ENCODE peak calls at places on chromosomes 3 and 15, in seven cellular contexts. E is transverse colon; O is PC-3; J is A673; C is aorta; N is upper lobe of right lung; X is CD8-positive, alpha-beta T cell. I is an unnamed sample. For H3K4me1, the result is how much of the 10 kb centered on the place peaks cover.

GRCh38 chr3:65006300-65006739 is 318.5 kb upstream of the ADAMTS9 start:
- DNase-seq in E (no peak), O (no peak), J (peak), C (no peak), N (no peak), X (no peak), I (no peak)

GRCh38 chr15:88394553-88395159 is 72.5 kb downstream of the MRPL46 start:
- DNase-seq in E (no peak), O (no peak), J (no peak), C (no peak), N (no peak), X (no peak), I (no peak)

GRCh38 chr3:16174976-16175901 is 759 bp downstream of the GALNT15 start:
- DNase-seq in E (no peak), O (no peak), J (no peak), C (no peak), N (no peak), X (no peak), I (no peak)

GRCh38 chr3:122890077-122890484 is 95.2 kb downstream of the SLC49A4 start:
- DNase-seq in E (peak), O (peak), J (peak), C (no peak), N (no peak), X (no peak), I (peak)

GRCh38 chr15:100762913-100763627 is 116.6 kb upstream of the ALDH1A3 start:
- DNase-seq in E (no peak), O (no peak), J (no peak), C (peak), N (peak), X (no peak), I (no peak)

GRCh38 chr3:16402451-16402850 is 111.0 kb downstream of the RFTN1 start:
- DNase-seq in E (no peak), O (peak), J (no peak), C (no peak), N (no peak), X (no peak), I (no peak)

GRCh38 chr15:46956456-46956855 is 760.8 kb upstream of the SEMA6D start:
- DNase-seq in E (no peak), O (no peak), J (no peak), C (no peak), N (no peak), X (no peak), I (no peak)

GRCh38 chr3:173778246-173778645 is 380.7 kb downstream of the NLGN1 start:
- DNase-seq in E (no peak), O (no peak), J (no peak), C (no peak), N (no peak), X (no peak), I (no peak)

GRCh38 chr15:36757189-36757814 is 177.9 kb downstream of the CDIN1 start:
- DNase-seq in E (no peak), O (peak), J (no peak), C (no peak), N (no peak), X (no peak), I (no peak)

GRCh38 chr3:185823280-185824044 is 1.4 kb downstream of the IGF2BP2 start:
- DNase-seq in E (peak), O (peak), J (peak), C (peak), N (peak), X (no peak), I (peak)

GRCh38 chr3:65888980-65889706 is 149.6 kb downstream of the MAGI1 start:
- DNase-seq in E (no peak), O (peak), J (peak), C (no peak), N (no peak), X (no peak), I (peak)

GRCh38 chr3:67077656-67078055 is 79.5 kb downstream of the KBTBD8 start:
- DNase-seq in E (no peak), O (no peak), J (no peak), C (no peak), N (no peak), X (no peak), I (no peak)

GRCh38 chr15:43249699-43250203 is 17.0 kb downstream of the TGM5 start:
- DNase-seq in E (no peak), O (peak), J (no peak), C (no peak), N (no peak), X (no peak), I (no peak)

GRCh38 chr15:48974865-48975264 is 11.1 kb upstream of the SHC4 start:
- DNase-seq in E (no peak), O (no peak), J (peak), C (no peak), N (no peak), X (no peak), I (no peak)

GRCh38 chr3:191379473-191379872 is 49.1 kb upstream of the UTS2B start:
- DNase-seq in E (no peak), O (no peak), J (no peak), C (no peak), N (no peak), X (no peak), I (no peak)

GRCh38 chr3:123353852-123354238 is 95.0 kb downstream of the ADCY5 start:
- DNase-seq in E (no peak), O (peak), J (no peak), C (no peak), N (no peak), X (no peak), I (no peak)

GRCh38 chr15:52529289-52529929 is 729 bp upstream of the MYO5A start:
- DNase-seq in E (peak), O (no peak), J (no peak), C (no peak), N (no peak), X (no peak), I (peak)

GRCh38 chr3:157502916-157503620 is at the start of gene VEPH1:
- DNase-seq in E (peak), O (no peak), J (no peak), C (no peak), N (peak), X (no peak), I (peak)

DNA sequence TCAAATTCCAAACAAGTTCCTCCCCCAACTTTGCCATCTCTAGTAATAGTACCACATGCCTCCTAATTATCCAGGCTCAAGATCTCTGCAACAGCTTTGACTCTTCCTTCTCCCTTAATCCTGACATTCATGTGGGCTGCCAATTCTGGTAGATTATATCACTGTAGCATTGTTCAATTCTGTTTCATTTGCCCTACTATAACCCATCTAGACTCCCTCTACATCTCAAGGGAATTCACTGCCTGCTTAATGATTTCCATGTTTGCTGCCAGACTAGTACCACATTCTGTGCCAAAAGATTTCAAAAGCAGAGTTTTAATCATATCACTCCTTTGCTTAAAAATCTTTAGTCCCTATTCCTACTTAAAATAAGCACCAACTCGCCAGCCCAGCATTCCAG is 34.6 kb upstream of the PPIB start:
- DNase-seq in E (no peak), O (no peak), J (peak), C (no peak), N (no peak), X (no peak), I (no peak)
- H3K27ac ChIP-seq in E (no peak), O (no peak), J (peak), C (no peak), N (no peak), X (no peak), I (no peak)

DNA sequence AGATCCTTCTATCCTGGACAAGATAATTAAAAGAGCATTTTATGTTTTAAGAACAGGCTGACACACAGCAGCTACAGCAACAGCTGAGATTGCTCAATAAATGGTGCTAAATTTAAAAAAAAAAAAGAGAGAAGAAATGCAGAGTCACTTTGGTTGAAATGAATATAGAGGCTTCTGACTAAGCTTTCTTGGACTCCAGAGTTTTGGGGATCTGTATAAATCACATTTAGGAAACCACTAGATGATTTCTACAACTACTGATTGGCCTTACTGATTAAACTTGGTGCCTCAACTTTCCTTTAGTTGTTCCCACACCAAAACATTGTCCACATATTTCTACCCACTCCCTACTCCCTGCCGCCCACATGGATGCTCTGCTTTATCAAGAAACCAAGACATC is 132.9 kb upstream of the ZBTB20 start:
- DNase-seq in E (no peak), O (no peak), J (no peak), C (no peak), N (no peak), X (no peak), I (no peak)
- H3K4me1 ChIP-seq in E (under half), O (under half), J (under half), C (under half), N (under half), X (under half), I (under half)

GRCh38 chr15:76161153-76162049 is 101.6 kb downstream of the TMEM266 start:
- DNase-seq in E (no peak), O (no peak), J (no peak), C (no peak), N (no peak), X (no peak), I (no peak)
- H3K27ac ChIP-seq in E (no peak), O (no peak), J (no peak), C (no peak), N (no peak), X (no peak), I (no peak)

DNA sequence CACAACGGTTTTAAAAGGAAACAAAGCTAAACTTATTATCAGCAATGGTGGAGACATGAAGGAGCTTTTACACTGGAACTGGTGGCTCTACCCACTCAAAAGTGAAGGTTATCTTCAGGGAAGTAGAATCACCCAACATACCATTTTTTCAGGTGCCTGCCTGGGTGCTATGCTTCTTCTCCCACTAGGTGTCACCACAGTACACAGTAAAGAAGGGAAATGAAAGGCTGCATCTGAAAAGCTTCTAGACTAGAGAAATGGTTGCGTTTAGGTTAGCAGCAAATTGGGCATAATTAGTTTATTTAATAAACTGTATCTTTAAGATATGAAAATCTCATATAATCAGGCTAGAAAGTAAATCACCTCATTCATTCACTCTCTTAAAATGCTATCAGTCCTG is 47.0 kb upstream of the SELENOK start:
- DNase-seq in E (peak), O (peak), J (peak), C (no peak), N (no peak), X (peak), I (peak)
- H3K4me1 ChIP-seq in E (under half), O (under half), J (under half), C (under half), N (under half), X (under half), I (under half)

GRCh38 chr3:184461219-184461618 is 81.4 kb downstream of the CHRD start:
- DNase-seq in E (no peak), O (no peak), J (no peak), C (no peak), N (peak), X (no peak), I (no peak)
- H3K27ac ChIP-seq in E (no peak), O (no peak), J (no peak), C (no peak), N (no peak), X (no peak), I (no peak)

GRCh38 chr15:64836023-64836536 is 5.6 kb upstream of the PLEKHO2 start:
- DNase-seq in E (no peak), O (no peak), J (no peak), C (no peak), N (no peak), X (no peak), I (no peak)
- H3K4me1 ChIP-seq in E (under half), O (under half), J (under half), C (under half), N (under half), X (half or more), I (under half)

GRCh38 chr3:170056710-170057454 is 19.1 kb downstream of the GPR160 start:
- DNase-seq in E (no peak), O (no peak), J (no peak), C (no peak), N (no peak), X (no peak), I (no peak)
- H3K27ac ChIP-seq in E (no peak), O (no peak), J (no peak), C (no peak), N (no peak), X (no peak), I (no peak)

GRCh38 chr3:187973977-187974856 is 179.7 kb upstream of the LPP start:
- DNase-seq in E (no peak), O (no peak), J (no peak), C (no peak), N (no peak), X (no peak), I (no peak)
- H3K4me1 ChIP-seq in E (under half), O (under half), J (under half), C (under half), N (under half), X (under half), I (under half)

GRCh38 chr3:47613723-47614122 is 35.1 kb upstream of the CSPG5 start:
- DNase-seq in E (no peak), O (no peak), J (no peak), C (no peak), N (no peak), X (no peak), I (no peak)
- H3K27ac ChIP-seq in E (no peak), O (no peak), J (peak), C (peak), N (no peak), X (no peak), I (no peak)

GRCh38 chr15:70795311-70795665 is 31.9 kb upstream of the UACA start:
- DNase-seq in E (no peak), O (peak), J (no peak), C (no peak), N (no peak), X (no peak), I (peak)

GRCh38 chr15:70793694-70794093 is 30.3 kb upstream of the UACA start:
- DNase-seq in E (no peak), O (no peak), J (no peak), C (no peak), N (no peak), X (no peak), I (no peak)

GRCh38 chr15:70792171-70792573 is 28.8 kb upstream of the UACA start:
- DNase-seq in E (no peak), O (peak), J (no peak), C (no peak), N (no peak), X (no peak), I (no peak)

GRCh38 chr15:70796516-70797310 is 33.4 kb upstream of the UACA start:
- DNase-seq in E (no peak), O (no peak), J (no peak), C (no peak), N (no peak), X (no peak), I (no peak)

DNA sequence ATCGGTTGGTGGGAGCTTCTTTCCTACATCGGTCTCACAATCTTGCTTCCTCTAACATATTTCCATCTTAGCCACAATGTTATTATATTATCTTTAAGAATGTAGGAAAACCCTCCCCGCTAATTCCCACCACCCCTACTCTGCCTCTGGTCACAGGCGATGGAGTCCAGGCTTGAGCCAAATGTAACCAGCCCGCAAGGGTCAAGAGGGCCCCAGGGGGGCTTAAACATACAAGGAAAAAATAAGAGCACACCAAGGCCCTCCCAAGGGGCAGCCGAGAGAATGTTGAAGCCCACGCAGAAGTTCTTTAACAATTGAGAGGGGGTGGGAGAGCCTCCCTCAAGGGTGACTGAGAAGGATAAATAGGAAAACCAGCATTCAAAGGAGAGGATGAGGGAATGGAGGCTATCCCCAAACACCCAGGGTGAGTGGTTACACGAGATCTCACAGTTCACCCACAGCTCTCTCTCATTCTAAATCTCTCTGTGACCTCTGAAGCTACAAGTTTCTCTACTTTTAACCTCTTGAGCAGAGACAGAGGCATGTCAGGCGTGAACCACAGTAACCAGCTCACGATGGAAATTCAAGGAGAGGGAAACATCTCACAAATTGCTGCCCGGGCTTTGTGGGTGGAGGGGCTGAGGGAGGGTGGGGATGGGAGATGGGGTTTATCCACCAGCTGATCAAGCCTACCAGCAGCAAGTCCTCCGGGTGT is 31.4 kb upstream of the UACA start:
- DNase-seq in E (no peak), O (no peak), J (no peak), C (no peak), N (no peak), X (no peak), I (no peak)
- H3K4me1 ChIP-seq in E (under half), O (half or more), J (under half), C (under half), N (under half), X (under half), I (under half)